ENCODE peak calls at places on chromosomes 5 and 9, in nine cellular contexts. X, H, D, P, N, Z, E, R and F are unnamed samples.

GRCh38 chr5:34003941-34004340 is 3.9 kb downstream of the AMACR start:
- DNase-seq in D (no peak), E (no peak), X (no peak), N (no peak), P (no peak), H (no peak), R (no peak), Z (no peak), F (no peak)

GRCh38 chr5:42887575-42887974 is 75.9 kb upstream of the SELENOP start:
- DNase-seq in D (no peak), N (no peak), H (no peak), R (no peak), P (no peak), Z (no peak), E (no peak), X (no peak), F (no peak)

GRCh38 chr9:95509851-95510529 is 6.8 kb downstream of the PTCH1 start:
- DNase-seq in D (peak; percentile 43), Z (no peak), H (no peak), R (no peak), X (no peak), P (no peak), E (no peak), N (no peak), F (no peak)

GRCh38 chr9:81861644-81862043 is 66.6 kb upstream of the SPATA31D4 start:
- DNase-seq in E (no peak), D (peak; percentile 80), H (no peak), Z (no peak), R (no peak), N (no peak), P (no peak), X (no peak), F (no peak)

GRCh38 chr5:150007050-150007449 is 6.5 kb downstream of the HMGXB3 start:
- DNase-seq in R (no peak), D (no peak), P (no peak), H (no peak), Z (no peak), X (no peak), N (no peak), E (no peak), F (no peak)

GRCh38 chr5:146731909-146732659 is 146.5 kb downstream of the PPP2R2B start:
- DNase-seq in P (no peak), Z (no peak), E (no peak), X (no peak), D (peak; percentile 76), N (no peak), R (no peak), H (no peak), F (no peak)

GRCh38 chr5:51347704-51348103 is 35.5 kb upstream of the ISL1 start:
- DNase-seq in D (no peak), Z (no peak), H (no peak), R (no peak), X (no peak), P (no peak), E (no peak), N (no peak), F (no peak)

GRCh38 chr5:94072116-94072515 is 330.7 kb upstream of the POU5F2 start:
- DNase-seq in H (no peak), R (no peak), P (no peak), D (no peak), X (no peak), Z (no peak), N (no peak), E (no peak), F (no peak)

GRCh38 chr9:5459289-5459829 is 9.0 kb downstream of the CD274 start:
- DNase-seq in D (no peak), P (no peak), N (no peak), R (no peak), H (no peak), X (no peak), Z (peak; percentile 82), E (no peak), F (no peak)

GRCh38 chr5:91164424-91164823 is 218.7 kb downstream of the ARRDC3 start:
- DNase-seq in D (no peak), Z (no peak), R (no peak), P (no peak), E (no peak), H (no peak), X (no peak), N (no peak), F (no peak)

GRCh38 chr5:21774791-21775190 is 1078.4 kb downstream of the CDH12 start:
- DNase-seq in X (no peak), R (no peak), H (no peak), N (no peak), D (no peak), Z (no peak), E (no peak), P (no peak), F (no peak)

GRCh38 chr5:71924325-71924724 is 182.9 kb upstream of the MAP1B start:
- DNase-seq in E (no peak), R (no peak), N (no peak), P (no peak), X (no peak), H (no peak), Z (no peak), D (no peak), F (no peak)

GRCh38 chr5:55218966-55219365 is 8.1 kb downstream of the MCIDAS start:
- DNase-seq in N (no peak), H (no peak), R (no peak), P (no peak), X (no peak), Z (no peak), E (no peak), D (no peak), F (no peak)

GRCh38 chr5:103360475-103360874 is 101.9 kb downstream of the MACIR start:
- DNase-seq in D (no peak), H (no peak), Z (no peak), E (no peak), P (no peak), R (no peak), X (no peak), N (no peak), F (no peak)

GRCh38 chr9:133996531-133997520 is 4.7 kb upstream of the VAV2 start:
- DNase-seq in E (no peak), X (no peak), D (no peak), N (no peak), Z (no peak), R (no peak), H (no peak), P (no peak), F (no peak)

GRCh38 chr9:115808695-115809094 is 344.9 kb upstream of the PAPPA start:
- DNase-seq in X (no peak), N (no peak), R (no peak), D (no peak), E (no peak), P (no peak), Z (no peak), H (no peak), F (no peak)

DNA sequence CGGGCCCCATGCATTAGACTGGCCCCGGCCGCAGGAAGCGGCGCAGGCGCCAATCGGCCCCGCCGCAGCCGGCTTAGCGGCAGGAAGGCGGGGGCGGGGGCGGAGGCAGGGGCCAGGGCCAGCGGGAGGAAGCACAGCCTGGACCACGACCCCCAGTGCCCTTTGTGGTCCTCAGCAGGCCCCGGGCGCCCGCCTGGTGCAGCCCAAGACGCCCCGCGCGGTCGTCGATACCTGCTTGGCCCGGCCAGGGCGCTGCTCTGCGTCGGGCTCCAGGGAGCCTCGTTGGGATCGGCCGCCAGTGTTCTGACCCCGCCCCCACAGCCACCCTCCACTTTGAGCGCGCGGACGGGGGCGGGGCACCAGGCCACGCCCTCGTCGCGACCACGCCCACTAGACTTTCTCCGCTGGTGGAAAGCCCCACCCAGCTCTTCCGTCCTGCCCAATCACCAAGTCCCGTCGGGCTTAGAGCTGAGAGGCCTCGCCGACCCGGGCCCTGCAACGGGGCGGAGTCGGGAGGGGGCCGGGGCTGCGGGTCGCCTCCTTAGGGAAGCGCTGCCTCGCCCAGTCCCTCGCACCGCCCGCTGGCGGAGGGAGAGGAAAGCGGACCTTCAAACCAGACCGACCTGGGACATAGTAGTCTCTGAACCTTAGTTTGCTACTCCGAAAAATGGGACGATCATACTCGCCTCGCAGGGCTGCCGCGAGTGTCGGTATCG is at the start of gene PDLIM7:
- DNase-seq in N (peak; percentile 59), R (peak; percentile 89), Z (peak; percentile 97), X (peak; percentile 96), D (peak; percentile 94), P (peak; percentile 97), E (peak; percentile 97), H (peak; percentile 97), F (peak; percentile 98)
- TF ChIP-seq CTCF in N (no peak), R (no peak), Z (no peak), X (peak; percentile 36), D (peak; percentile 13), P (peak; percentile 34), E (peak; percentile 50), H (no peak), F (no peak)

GRCh38 chr9:78368236-78368635 is 71.3 kb downstream of the PSAT1 start:
- DNase-seq in Z (no peak), X (no peak), P (no peak), R (no peak), H (no peak), N (no peak), D (peak; percentile 21), E (no peak), F (no peak)

GRCh38 chr9:78371981-78372380 is 75.1 kb downstream of the PSAT1 start:
- DNase-seq in E (no peak), D (no peak), R (no peak), P (no peak), Z (no peak), N (no peak), X (no peak), H (no peak), F (no peak)

GRCh38 chr9:78366827-78367226 is 69.9 kb downstream of the PSAT1 start:
- DNase-seq in X (no peak), H (no peak), E (no peak), P (no peak), N (no peak), R (no peak), Z (no peak), D (no peak), F (no peak)

GRCh38 chr9:78370991-78371390 is 74.1 kb downstream of the PSAT1 start:
- DNase-seq in N (no peak), R (no peak), Z (no peak), D (no peak), H (no peak), X (no peak), P (no peak), E (no peak), F (no peak)

GRCh38 chr9:78369644-78370219 is 72.8 kb downstream of the PSAT1 start:
- DNase-seq in Z (peak; percentile 63), R (peak; percentile 77), H (peak; percentile 70), N (no peak), E (peak; percentile 55), D (peak; percentile 55), X (peak; percentile 57), P (peak; percentile 75), F (no peak)
- TF ChIP-seq CTCF in Z (peak; percentile 84), R (peak; percentile 89), H (peak; percentile 62), N (peak; percentile 74), E (peak; percentile 75), D (peak; percentile 98), X (peak; percentile 74), P (peak; percentile 91), F (peak; percentile 77)

GRCh38 chr9:114263853-114264510 is 58.9 kb upstream of the ORM1 start:
- DNase-seq in H (no peak), Z (no peak), N (no peak), X (no peak), D (no peak), P (no peak), E (no peak), R (peak; percentile 86), F (no peak)
- TF ChIP-seq CTCF in H (no peak), Z (no peak), N (no peak), X (peak; percentile 40), D (peak; percentile 35), P (peak; percentile 66), E (no peak), R (peak; percentile 75), F (peak; percentile 56)

GRCh38 chr5:672329-673139 is 20.6 kb downstream of the TPPP start:
- DNase-seq in Z (peak; percentile 73), E (no peak), D (peak; percentile 94), X (peak; percentile 82), N (no peak), P (peak; percentile 83), H (peak; percentile 83), R (peak; percentile 55), F (no peak)
- TF ChIP-seq CTCF in Z (no peak), E (no peak), D (no peak), X (no peak), N (no peak), P (no peak), H (no peak), R (peak; percentile 25), F (no peak)